ENCODE peak calls at places on chromosomes 6 and 20, in nine cellular contexts. H, J, Y, K, W, Q, V, E and R are unnamed samples.
A peak's percentile ranks its signal among the peaks of the same experiment; 100 is the strongest.

GRCh38 chr6:36677753-36678487 is 594 bp upstream of the CDKN1A start:
- DNase-seq in H (no peak), J (no peak), Y (no peak), K (no peak), W (no peak), Q (no peak), V (no peak), E (peak; percentile 45), R (no peak)

GRCh38 chr6:142833054-142833453 is 111.9 kb downstream of the HIVEP2 start:
- DNase-seq in H (no peak), J (no peak), Y (no peak), K (no peak), W (no peak), Q (peak; percentile 90), V (no peak), E (no peak), R (no peak)

GRCh38 chr20:44026932-44027685 is 112.5 kb downstream of the TOX2 start:
- DNase-seq in H (no peak), J (no peak), Y (no peak), K (no peak), W (no peak), Q (no peak), V (no peak), E (no peak), R (peak; percentile 38)

GRCh38 chr20:50193851-50194830 is 3.5 kb downstream of the CEBPB start:
- DNase-seq in H (no peak), J (no peak), Y (no peak), K (no peak), W (no peak), Q (peak; percentile 43), V (peak; percentile 59), E (no peak), R (no peak)

GRCh38 chr6:52595796-52596130 is 18.9 kb upstream of the TRAM2 start:
- DNase-seq in H (no peak), J (no peak), Y (no peak), K (no peak), W (no peak), Q (no peak), V (no peak), E (no peak), R (no peak)

GRCh38 chr6:37137881-37138568 is 31.9 kb upstream of the PIM1 start:
- DNase-seq in H (no peak), J (no peak), Y (no peak), K (no peak), W (peak; percentile 41), Q (peak; percentile 94), V (no peak), E (no peak), R (no peak)

GRCh38 chr20:40319056-40319455 is 370.0 kb downstream of the MAFB start:
- DNase-seq in H (no peak), J (no peak), Y (no peak), K (no peak), W (no peak), Q (no peak), V (no peak), E (no peak), R (no peak)

GRCh38 chr6:169859401-169859977 is 108.1 kb downstream of the ERMARD start:
- DNase-seq in H (no peak), J (no peak), Y (no peak), K (no peak), W (no peak), Q (no peak), V (no peak), E (no peak), R (peak; percentile 9)

GRCh38 chr6:17173071-17173470 is 71.2 kb downstream of the STMND1 start:
- DNase-seq in H (no peak), J (no peak), Y (no peak), K (no peak), W (no peak), Q (no peak), V (no peak), E (no peak), R (no peak)

GRCh38 chr20:47008842-47009518 is 114.3 kb downstream of the EYA2 start:
- DNase-seq in H (no peak), J (no peak), Y (no peak), K (no peak), W (no peak), Q (no peak), V (no peak), E (no peak), R (no peak)

GRCh38 chr6:136178749-136179148 is 71.4 kb downstream of the MTFR2 start:
- DNase-seq in H (no peak), J (no peak), Y (no peak), K (no peak), W (no peak), Q (no peak), V (no peak), E (no peak), R (no peak)

GRCh38 chr20:51327251-51327841 is 215.2 kb downstream of the NFATC2 start:
- DNase-seq in H (no peak), J (no peak), Y (peak; percentile 89), K (no peak), W (no peak), Q (peak; percentile 69), V (no peak), E (no peak), R (no peak)

GRCh38 chr6:113476937-113477839 is 380.0 kb upstream of the MARCKS start:
- DNase-seq in H (no peak), J (no peak), Y (no peak), K (no peak), W (no peak), Q (no peak), V (no peak), E (no peak), R (no peak)

GRCh38 chr6:21769405-21769851 is 175.9 kb downstream of the SOX4 start:
- DNase-seq in H (no peak), J (no peak), Y (peak; percentile 29), K (no peak), W (peak; percentile 40), Q (peak; percentile 98), V (no peak), E (no peak), R (no peak)

GRCh38 chr6:79798841-79799240 is 148.5 kb downstream of the ELOVL4 start:
- DNase-seq in H (no peak), J (no peak), Y (no peak), K (no peak), W (no peak), Q (no peak), V (no peak), E (no peak), R (no peak)

GRCh38 chr6:37502703-37503485 is 3.2 kb upstream of the CCDC167 start:
- DNase-seq in H (no peak), J (no peak), Y (peak; percentile 36), K (peak; percentile 74), W (no peak), Q (no peak), V (no peak), E (peak; percentile 61), R (no peak)

GRCh38 chr6:56852611-56853010 is 102.3 kb upstream of the BEND6 start:
- DNase-seq in H (no peak), J (no peak), Y (no peak), K (no peak), W (no peak), Q (no peak), V (no peak), E (no peak), R (no peak)

GRCh38 chr6:150720774-150721233 is 121.1 kb downstream of the PLEKHG1 start:
- DNase-seq in H (no peak), J (no peak), Y (no peak), K (no peak), W (no peak), Q (peak; percentile 50), V (no peak), E (no peak), R (no peak)

GRCh38 chr6:17584241-17584803 is 15.8 kb upstream of the FAM8A1 start:
- DNase-seq in H (no peak), J (no peak), Y (peak; percentile 76), K (no peak), W (no peak), Q (peak; percentile 89), V (peak; percentile 83), E (peak; percentile 29), R (peak; percentile 69)

GRCh38 chr6:166395778-166396177 is 13.0 kb upstream of the MPC1 start:
- DNase-seq in H (no peak), J (no peak), Y (no peak), K (no peak), W (no peak), Q (no peak), V (no peak), E (no peak), R (no peak)

GRCh38 chr6:154758125-154758524 is 24.9 kb downstream of the SCAF8 start:
- DNase-seq in H (no peak), J (no peak), Y (no peak), K (no peak), W (no peak), Q (no peak), V (no peak), E (no peak), R (no peak)

GRCh38 chr6:106562001-106562400 is 67.3 kb downstream of the RTN4IP1 start:
- DNase-seq in H (no peak), J (no peak), Y (no peak), K (no peak), W (no peak), Q (no peak), V (no peak), E (no peak), R (no peak)

GRCh38 chr6:150143521-150144293 is 863 bp downstream of the PPP1R14C start:
- DNase-seq in H (peak; percentile 38), J (no peak), Y (no peak), K (no peak), W (no peak), Q (no peak), V (no peak), E (no peak), R (no peak)

GRCh38 chr6:53359088-53359842 is 10.5 kb upstream of the ELOVL5 start:
- DNase-seq in H (peak; percentile 98), J (peak; percentile 64), Y (peak; percentile 93), K (peak; percentile 80), W (peak; percentile 95), Q (peak; percentile 97), V (peak; percentile 98), E (peak; percentile 94), R (peak; percentile 99)

GRCh38 chr6:116371384-116372209 is 850 bp downstream of the DSE start:
- DNase-seq in H (peak; percentile 65), J (no peak), Y (peak; percentile 8), K (no peak), W (peak; percentile 81), Q (peak; percentile 88), V (peak; percentile 51), E (peak; percentile 28), R (peak; percentile 83)

GRCh38 chr6:133610271-133610840 is 278.6 kb upstream of the TCF21 start:
- DNase-seq in H (no peak), J (no peak), Y (no peak), K (no peak), W (no peak), Q (peak; percentile 55), V (no peak), E (no peak), R (no peak)

GRCh38 chr6:6793388-6794250 is 205.1 kb downstream of the LY86 start:
- DNase-seq in H (no peak), J (no peak), Y (no peak), K (no peak), W (no peak), Q (no peak), V (peak; percentile 48), E (no peak), R (no peak)

GRCh38 chr6:31794294-31794865 is 1.2 kb downstream of the VARS1 start:
- DNase-seq in H (no peak), J (no peak), Y (peak; percentile 27), K (no peak), W (no peak), Q (peak; percentile 36), V (no peak), E (no peak), R (no peak)

GRCh38 chr20:21235713-21236445 is 67.3 kb upstream of the XRN2 start:
- DNase-seq in H (peak; percentile 73), J (peak; percentile 43), Y (peak; percentile 81), K (peak; percentile 57), W (peak; percentile 30), Q (peak; percentile 80), V (peak; percentile 86), E (peak; percentile 78), R (peak; percentile 65)

GRCh38 chr6:16982827-16983226 is 119.0 kb upstream of the STMND1 start:
- DNase-seq in H (no peak), J (no peak), Y (no peak), K (no peak), W (no peak), Q (peak; percentile 70), V (peak; percentile 43), E (no peak), R (no peak)

GRCh38 chr6:113690255-113690956 is 166.7 kb upstream of the MARCKS start:
- DNase-seq in H (no peak), J (no peak), Y (peak; percentile 59), K (no peak), W (no peak), Q (peak; percentile 90), V (no peak), E (no peak), R (peak; percentile 10)